ENCODE peak calls at places on chromosomes 2 and 18, in five cellular contexts. One of them, this sample, is unnamed.

GRCh38 chr2:209988010-209988409 is 14.4 kb upstream of the RPE start:
- DNase-seq in effector memory CD8-positive, alpha-beta T cell: no peak
- DNase-seq in SW480: no peak
- DNase-seq in HFFc6: no peak
- DNase-seq in stimulated activated CD4-positive, alpha-beta T cell treated with anti-CD3 and anti-CD28 coated beads, Interleukin-12 subunit alpha, Interleukin-12 subunit beta, amount 100 ng/mL, for 48 hours: no peak
- DNase-seq in this sample: no peak

GRCh38 chr2:72893594-72894319 is 6.5 kb downstream of the SPR start:
- DNase-seq in HFFc6: peak; percentile 68
- DNase-seq in SW480: peak; percentile 49
- DNase-seq in effector memory CD8-positive, alpha-beta T cell: no peak
- DNase-seq in stimulated activated CD4-positive, alpha-beta T cell treated with anti-CD3 and anti-CD28 coated beads, Interleukin-12 subunit alpha, Interleukin-12 subunit beta, amount 100 ng/mL, for 48 hours: no peak
- DNase-seq in this sample: no peak

GRCh38 chr2:227198866-227199265 is 34.4 kb downstream of the COL4A3 start:
- DNase-seq in effector memory CD8-positive, alpha-beta T cell: no peak
- DNase-seq in HFFc6: no peak
- DNase-seq in SW480: no peak
- DNase-seq in stimulated activated CD4-positive, alpha-beta T cell treated with anti-CD3 and anti-CD28 coated beads, Interleukin-12 subunit alpha, Interleukin-12 subunit beta, amount 100 ng/mL, for 48 hours: no peak
- DNase-seq in this sample: no peak

GRCh38 chr18:59835656-59836379 is 64.0 kb upstream of the PMAIP1 start:
- DNase-seq in effector memory CD8-positive, alpha-beta T cell: no peak
- DNase-seq in stimulated activated CD4-positive, alpha-beta T cell treated with anti-CD3 and anti-CD28 coated beads, Interleukin-12 subunit alpha, Interleukin-12 subunit beta, amount 100 ng/mL, for 48 hours: no peak
- DNase-seq in HFFc6: no peak
- DNase-seq in SW480: no peak
- DNase-seq in this sample: peak; percentile 2

GRCh38 chr2:67082813-67083212 is 314.3 kb upstream of the ETAA1 start:
- DNase-seq in effector memory CD8-positive, alpha-beta T cell: no peak
- DNase-seq in HFFc6: no peak
- DNase-seq in SW480: no peak
- DNase-seq in stimulated activated CD4-positive, alpha-beta T cell treated with anti-CD3 and anti-CD28 coated beads, Interleukin-12 subunit alpha, Interleukin-12 subunit beta, amount 100 ng/mL, for 48 hours: no peak
- DNase-seq in this sample: no peak

GRCh38 chr18:8480506-8481328 is 128.5 kb upstream of the RAB12 start:
- DNase-seq in HFFc6: peak; percentile 45
- DNase-seq in stimulated activated CD4-positive, alpha-beta T cell treated with anti-CD3 and anti-CD28 coated beads, Interleukin-12 subunit alpha, Interleukin-12 subunit beta, amount 100 ng/mL, for 48 hours: no peak
- DNase-seq in effector memory CD8-positive, alpha-beta T cell: no peak
- DNase-seq in SW480: peak; percentile 62
- DNase-seq in this sample: no peak

GRCh38 chr2:68336192-68336591 is 16.4 kb upstream of the CNRIP1 start:
- DNase-seq in HFFc6: peak; percentile 71
- DNase-seq in stimulated activated CD4-positive, alpha-beta T cell treated with anti-CD3 and anti-CD28 coated beads, Interleukin-12 subunit alpha, Interleukin-12 subunit beta, amount 100 ng/mL, for 48 hours: no peak
- DNase-seq in effector memory CD8-positive, alpha-beta T cell: no peak
- DNase-seq in SW480: no peak
- DNase-seq in this sample: no peak

GRCh38 chr2:228526687-228527086 is 345.2 kb upstream of the SPHKAP start:
- DNase-seq in HFFc6: no peak
- DNase-seq in stimulated activated CD4-positive, alpha-beta T cell treated with anti-CD3 and anti-CD28 coated beads, Interleukin-12 subunit alpha, Interleukin-12 subunit beta, amount 100 ng/mL, for 48 hours: no peak
- DNase-seq in SW480: no peak
- DNase-seq in effector memory CD8-positive, alpha-beta T cell: no peak
- DNase-seq in this sample: no peak

GRCh38 chr2:37376421-37377186 is 32.2 kb downstream of the QPCT start:
- DNase-seq in stimulated activated CD4-positive, alpha-beta T cell treated with anti-CD3 and anti-CD28 coated beads, Interleukin-12 subunit alpha, Interleukin-12 subunit beta, amount 100 ng/mL, for 48 hours: no peak
- DNase-seq in HFFc6: peak; percentile 89
- DNase-seq in effector memory CD8-positive, alpha-beta T cell: peak; percentile 15
- DNase-seq in SW480: peak; percentile 98
- DNase-seq in this sample: peak; percentile 39

GRCh38 chr2:181070119-181070833 is 89.9 kb downstream of the UBE2E3 start:
- DNase-seq in HFFc6: peak; percentile 68
- DNase-seq in effector memory CD8-positive, alpha-beta T cell: no peak
- DNase-seq in stimulated activated CD4-positive, alpha-beta T cell treated with anti-CD3 and anti-CD28 coated beads, Interleukin-12 subunit alpha, Interleukin-12 subunit beta, amount 100 ng/mL, for 48 hours: no peak
- DNase-seq in SW480: no peak
- DNase-seq in this sample: no peak

GRCh38 chr18:12944724-12945123 is 3.1 kb upstream of the SEH1L start:
- DNase-seq in stimulated activated CD4-positive, alpha-beta T cell treated with anti-CD3 and anti-CD28 coated beads, Interleukin-12 subunit alpha, Interleukin-12 subunit beta, amount 100 ng/mL, for 48 hours: no peak
- DNase-seq in HFFc6: no peak
- DNase-seq in effector memory CD8-positive, alpha-beta T cell: no peak
- DNase-seq in SW480: no peak
- DNase-seq in this sample: no peak

GRCh38 chr2:119387381-119388129 is 20.8 kb downstream of the DBI start:
- DNase-seq in HFFc6: peak; percentile 14
- DNase-seq in SW480: peak; percentile 50
- DNase-seq in stimulated activated CD4-positive, alpha-beta T cell treated with anti-CD3 and anti-CD28 coated beads, Interleukin-12 subunit alpha, Interleukin-12 subunit beta, amount 100 ng/mL, for 48 hours: peak; percentile 32
- DNase-seq in effector memory CD8-positive, alpha-beta T cell: no peak
- DNase-seq in this sample: peak; percentile 41

GRCh38 chr2:121283670-121284245 is 1.2 kb downstream of the TFCP2L1 start:
- DNase-seq in HFFc6: peak; percentile 2
- DNase-seq in stimulated activated CD4-positive, alpha-beta T cell treated with anti-CD3 and anti-CD28 coated beads, Interleukin-12 subunit alpha, Interleukin-12 subunit beta, amount 100 ng/mL, for 48 hours: no peak
- DNase-seq in SW480: peak; percentile 29
- DNase-seq in effector memory CD8-positive, alpha-beta T cell: no peak
- DNase-seq in this sample: no peak

GRCh38 chr2:37219046-37219445 is 12.3 kb downstream of the CEBPZ start:
- DNase-seq in stimulated activated CD4-positive, alpha-beta T cell treated with anti-CD3 and anti-CD28 coated beads, Interleukin-12 subunit alpha, Interleukin-12 subunit beta, amount 100 ng/mL, for 48 hours: no peak
- DNase-seq in SW480: no peak
- DNase-seq in effector memory CD8-positive, alpha-beta T cell: no peak
- DNase-seq in HFFc6: no peak
- DNase-seq in this sample: no peak

GRCh38 chr2:33706410-33706809 is 107.3 kb upstream of the FAM98A start:
- DNase-seq in stimulated activated CD4-positive, alpha-beta T cell treated with anti-CD3 and anti-CD28 coated beads, Interleukin-12 subunit alpha, Interleukin-12 subunit beta, amount 100 ng/mL, for 48 hours: no peak
- DNase-seq in HFFc6: no peak
- DNase-seq in effector memory CD8-positive, alpha-beta T cell: no peak
- DNase-seq in SW480: no peak
- DNase-seq in this sample: no peak

GRCh38 chr2:136118819-136119716 is 1.1 kb upstream of the CXCR4 start:
- DNase-seq in HFFc6: no peak
- DNase-seq in SW480: peak; percentile 38
- DNase-seq in effector memory CD8-positive, alpha-beta T cell: peak; percentile 88
- DNase-seq in stimulated activated CD4-positive, alpha-beta T cell treated with anti-CD3 and anti-CD28 coated beads, Interleukin-12 subunit alpha, Interleukin-12 subunit beta, amount 100 ng/mL, for 48 hours: peak; percentile 66
- DNase-seq in this sample: peak; percentile 83

GRCh38 chr2:218229851-218230250 is 12.9 kb downstream of the ARPC2 start:
- DNase-seq in stimulated activated CD4-positive, alpha-beta T cell treated with anti-CD3 and anti-CD28 coated beads, Interleukin-12 subunit alpha, Interleukin-12 subunit beta, amount 100 ng/mL, for 48 hours: no peak
- DNase-seq in HFFc6: peak; percentile 32
- DNase-seq in effector memory CD8-positive, alpha-beta T cell: no peak
- DNase-seq in SW480: no peak
- DNase-seq in this sample: no peak

GRCh38 chr18:8800445-8800844 is 95.1 kb downstream of the MTCL1 start:
- DNase-seq in HFFc6: peak; percentile 97
- DNase-seq in SW480: no peak
- DNase-seq in effector memory CD8-positive, alpha-beta T cell: no peak
- DNase-seq in stimulated activated CD4-positive, alpha-beta T cell treated with anti-CD3 and anti-CD28 coated beads, Interleukin-12 subunit alpha, Interleukin-12 subunit beta, amount 100 ng/mL, for 48 hours: no peak
- DNase-seq in this sample: no peak

GRCh38 chr18:22272242-22272641 is 102.9 kb downstream of the GATA6 start:
- DNase-seq in stimulated activated CD4-positive, alpha-beta T cell treated with anti-CD3 and anti-CD28 coated beads, Interleukin-12 subunit alpha, Interleukin-12 subunit beta, amount 100 ng/mL, for 48 hours: no peak
- DNase-seq in effector memory CD8-positive, alpha-beta T cell: no peak
- DNase-seq in HFFc6: no peak
- DNase-seq in SW480: no peak
- DNase-seq in this sample: no peak

GRCh38 chr2:241216211-241216761 is 27.8 kb downstream of the ANO7 start:
- DNase-seq in stimulated activated CD4-positive, alpha-beta T cell treated with anti-CD3 and anti-CD28 coated beads, Interleukin-12 subunit alpha, Interleukin-12 subunit beta, amount 100 ng/mL, for 48 hours: no peak
- DNase-seq in HFFc6: no peak
- DNase-seq in SW480: no peak
- DNase-seq in effector memory CD8-positive, alpha-beta T cell: no peak
- DNase-seq in this sample: no peak

GRCh38 chr2:218720048-218721041 is 9.7 kb downstream of the TTLL4 start:
- DNase-seq in HFFc6: no peak
- DNase-seq in effector memory CD8-positive, alpha-beta T cell: no peak
- DNase-seq in stimulated activated CD4-positive, alpha-beta T cell treated with anti-CD3 and anti-CD28 coated beads, Interleukin-12 subunit alpha, Interleukin-12 subunit beta, amount 100 ng/mL, for 48 hours: no peak
- DNase-seq in SW480: no peak
- DNase-seq in this sample: no peak

GRCh38 chr2:120344214-120344990 is 1.5 kb upstream of the INHBB start:
- DNase-seq in HFFc6: no peak
- DNase-seq in effector memory CD8-positive, alpha-beta T cell: no peak
- DNase-seq in SW480: peak; percentile 87
- DNase-seq in stimulated activated CD4-positive, alpha-beta T cell treated with anti-CD3 and anti-CD28 coated beads, Interleukin-12 subunit alpha, Interleukin-12 subunit beta, amount 100 ng/mL, for 48 hours: no peak
- DNase-seq in this sample: no peak

GRCh38 chr2:161386228-161386627 is 29.9 kb upstream of the TBR1 start:
- DNase-seq in stimulated activated CD4-positive, alpha-beta T cell treated with anti-CD3 and anti-CD28 coated beads, Interleukin-12 subunit alpha, Interleukin-12 subunit beta, amount 100 ng/mL, for 48 hours: no peak
- DNase-seq in SW480: no peak
- DNase-seq in HFFc6: no peak
- DNase-seq in effector memory CD8-positive, alpha-beta T cell: no peak
- DNase-seq in this sample: no peak

GRCh38 chr2:62423235-62423634 is 82.8 kb downstream of the TMEM17 start:
- DNase-seq in stimulated activated CD4-positive, alpha-beta T cell treated with anti-CD3 and anti-CD28 coated beads, Interleukin-12 subunit alpha, Interleukin-12 subunit beta, amount 100 ng/mL, for 48 hours: no peak
- DNase-seq in HFFc6: peak; percentile 36
- DNase-seq in effector memory CD8-positive, alpha-beta T cell: no peak
- DNase-seq in SW480: peak; percentile 15
- DNase-seq in this sample: no peak

GRCh38 chr18:47151457-47151856 is 1.2 kb upstream of the HDHD2 start:
- DNase-seq in effector memory CD8-positive, alpha-beta T cell: no peak
- DNase-seq in HFFc6: no peak
- DNase-seq in SW480: no peak
- DNase-seq in stimulated activated CD4-positive, alpha-beta T cell treated with anti-CD3 and anti-CD28 coated beads, Interleukin-12 subunit alpha, Interleukin-12 subunit beta, amount 100 ng/mL, for 48 hours: no peak
- DNase-seq in this sample: no peak

GRCh38 chr18:21741511-21742322 is 1.1 kb downstream of the MIB1 start:
- DNase-seq in HFFc6: no peak
- DNase-seq in effector memory CD8-positive, alpha-beta T cell: peak; percentile 9
- DNase-seq in stimulated activated CD4-positive, alpha-beta T cell treated with anti-CD3 and anti-CD28 coated beads, Interleukin-12 subunit alpha, Interleukin-12 subunit beta, amount 100 ng/mL, for 48 hours: no peak
- DNase-seq in SW480: peak; percentile 21
- DNase-seq in this sample: peak; percentile 15

GRCh38 chr2:176562359-176563043 is 293.3 kb downstream of the MTX2 start:
- DNase-seq in effector memory CD8-positive, alpha-beta T cell: no peak
- DNase-seq in HFFc6: peak; percentile 47
- DNase-seq in SW480: no peak
- DNase-seq in stimulated activated CD4-positive, alpha-beta T cell treated with anti-CD3 and anti-CD28 coated beads, Interleukin-12 subunit alpha, Interleukin-12 subunit beta, amount 100 ng/mL, for 48 hours: no peak
- DNase-seq in this sample: no peak

GRCh38 chr2:239919779-239920545 is 105.2 kb downstream of the NDUFA10 start:
- DNase-seq in SW480: no peak
- DNase-seq in effector memory CD8-positive, alpha-beta T cell: no peak
- DNase-seq in stimulated activated CD4-positive, alpha-beta T cell treated with anti-CD3 and anti-CD28 coated beads, Interleukin-12 subunit alpha, Interleukin-12 subunit beta, amount 100 ng/mL, for 48 hours: no peak
- DNase-seq in HFFc6: no peak
- DNase-seq in this sample: no peak

GRCh38 chr2:101999122-101999789 is 7.5 kb downstream of the IL1R2 start:
- DNase-seq in SW480: peak; percentile 67
- DNase-seq in effector memory CD8-positive, alpha-beta T cell: no peak
- DNase-seq in stimulated activated CD4-positive, alpha-beta T cell treated with anti-CD3 and anti-CD28 coated beads, Interleukin-12 subunit alpha, Interleukin-12 subunit beta, amount 100 ng/mL, for 48 hours: no peak
- DNase-seq in HFFc6: no peak
- DNase-seq in this sample: no peak

GRCh38 chr2:147679664-147680502 is 164.9 kb upstream of the ACVR2A start:
- DNase-seq in stimulated activated CD4-positive, alpha-beta T cell treated with anti-CD3 and anti-CD28 coated beads, Interleukin-12 subunit alpha, Interleukin-12 subunit beta, amount 100 ng/mL, for 48 hours: no peak
- DNase-seq in effector memory CD8-positive, alpha-beta T cell: no peak
- DNase-seq in HFFc6: no peak
- DNase-seq in SW480: no peak
- DNase-seq in this sample: no peak